ENCODE peak calls at places on chromosomes 2 and 18, in ten cellular contexts. One of them, this sample, is unnamed.

GRCh38 chr2:223724831-223725230 is 112.6 kb downstream of the AP1S3 start:
- DNase-seq in anterior cingulate cortex: no peak
- DNase-seq in SK-N-SH: peak; percentile 7
- DNase-seq in IMR-90: peak; percentile 48
- DNase-seq in pancreas: no peak
- DNase-seq in AG04450: no peak
- DNase-seq in DMS153: no peak
- DNase-seq in stimulated activated CD8-positive, alpha-beta memory T cell treated with anti-CD3 and anti-CD28 coated beads, Interleukin-15, amount 100 ng/mL, for 24 hours: no peak
- DNase-seq in DMS 273 treated with DMSO at 0.1 percent for 48 hours: no peak
- DNase-seq in activated CD4-positive, alpha-beta T cell treated with anti-CD3 and anti-CD28 coated beads, Interleukin-2, amount 10 ng/mL, durations not matched to agents 7 days and 5 days: no peak
- DNase-seq in this sample: no peak

GRCh38 chr2:262117-262516 is 1.7 kb downstream of the SH3YL1 start:
- DNase-seq in SK-N-SH: no peak
- DNase-seq in IMR-90: no peak
- DNase-seq in DMS 273 treated with DMSO at 0.1 percent for 48 hours: no peak
- DNase-seq in anterior cingulate cortex: no peak
- DNase-seq in DMS153: no peak
- DNase-seq in activated CD4-positive, alpha-beta T cell treated with anti-CD3 and anti-CD28 coated beads, Interleukin-2, amount 10 ng/mL, durations not matched to agents 7 days and 5 days: no peak
- DNase-seq in pancreas: no peak
- DNase-seq in stimulated activated CD8-positive, alpha-beta memory T cell treated with anti-CD3 and anti-CD28 coated beads, Interleukin-15, amount 100 ng/mL, for 24 hours: no peak
- DNase-seq in AG04450: no peak
- DNase-seq in this sample: no peak

GRCh38 chr2:217978536-217979150 is 24.2 kb downstream of the TNS1 start:
- DNase-seq in SK-N-SH: no peak
- DNase-seq in IMR-90: no peak
- DNase-seq in activated CD4-positive, alpha-beta T cell treated with anti-CD3 and anti-CD28 coated beads, Interleukin-2, amount 10 ng/mL, durations not matched to agents 7 days and 5 days: no peak
- DNase-seq in DMS 273 treated with DMSO at 0.1 percent for 48 hours: no peak
- DNase-seq in pancreas: peak; percentile 56
- DNase-seq in DMS153: no peak
- DNase-seq in AG04450: no peak
- DNase-seq in stimulated activated CD8-positive, alpha-beta memory T cell treated with anti-CD3 and anti-CD28 coated beads, Interleukin-15, amount 100 ng/mL, for 24 hours: no peak
- DNase-seq in anterior cingulate cortex: no peak
- DNase-seq in this sample: no peak

GRCh38 chr2:166727105-166727504 is 161.2 kb upstream of the XIRP2 start:
- DNase-seq in pancreas: no peak
- DNase-seq in AG04450: no peak
- DNase-seq in SK-N-SH: no peak
- DNase-seq in activated CD4-positive, alpha-beta T cell treated with anti-CD3 and anti-CD28 coated beads, Interleukin-2, amount 10 ng/mL, durations not matched to agents 7 days and 5 days: no peak
- DNase-seq in stimulated activated CD8-positive, alpha-beta memory T cell treated with anti-CD3 and anti-CD28 coated beads, Interleukin-15, amount 100 ng/mL, for 24 hours: no peak
- DNase-seq in IMR-90: no peak
- DNase-seq in DMS153: no peak
- DNase-seq in DMS 273 treated with DMSO at 0.1 percent for 48 hours: no peak
- DNase-seq in anterior cingulate cortex: no peak
- DNase-seq in this sample: peak; percentile 66

GRCh38 chr2:178163911-178164310 is 30.4 kb upstream of the OSBPL6 start:
- DNase-seq in DMS153: no peak
- DNase-seq in DMS 273 treated with DMSO at 0.1 percent for 48 hours: no peak
- DNase-seq in stimulated activated CD8-positive, alpha-beta memory T cell treated with anti-CD3 and anti-CD28 coated beads, Interleukin-15, amount 100 ng/mL, for 24 hours: no peak
- DNase-seq in SK-N-SH: no peak
- DNase-seq in AG04450: no peak
- DNase-seq in activated CD4-positive, alpha-beta T cell treated with anti-CD3 and anti-CD28 coated beads, Interleukin-2, amount 10 ng/mL, durations not matched to agents 7 days and 5 days: no peak
- DNase-seq in anterior cingulate cortex: no peak
- DNase-seq in IMR-90: no peak
- DNase-seq in pancreas: no peak
- DNase-seq in this sample: no peak

GRCh38 chr2:41206004-41206403 is 754.1 kb upstream of the SLC8A1 start:
- DNase-seq in DMS 273 treated with DMSO at 0.1 percent for 48 hours: no peak
- DNase-seq in stimulated activated CD8-positive, alpha-beta memory T cell treated with anti-CD3 and anti-CD28 coated beads, Interleukin-15, amount 100 ng/mL, for 24 hours: no peak
- DNase-seq in anterior cingulate cortex: no peak
- DNase-seq in SK-N-SH: no peak
- DNase-seq in pancreas: no peak
- DNase-seq in activated CD4-positive, alpha-beta T cell treated with anti-CD3 and anti-CD28 coated beads, Interleukin-2, amount 10 ng/mL, durations not matched to agents 7 days and 5 days: no peak
- DNase-seq in DMS153: no peak
- DNase-seq in AG04450: no peak
- DNase-seq in IMR-90: no peak
- DNase-seq in this sample: no peak

GRCh38 chr18:12393998-12394397 is 13.7 kb upstream of the PRELID3A start:
- DNase-seq in IMR-90: no peak
- DNase-seq in anterior cingulate cortex: no peak
- DNase-seq in activated CD4-positive, alpha-beta T cell treated with anti-CD3 and anti-CD28 coated beads, Interleukin-2, amount 10 ng/mL, durations not matched to agents 7 days and 5 days: no peak
- DNase-seq in DMS 273 treated with DMSO at 0.1 percent for 48 hours: no peak
- DNase-seq in AG04450: no peak
- DNase-seq in stimulated activated CD8-positive, alpha-beta memory T cell treated with anti-CD3 and anti-CD28 coated beads, Interleukin-15, amount 100 ng/mL, for 24 hours: no peak
- DNase-seq in SK-N-SH: no peak
- DNase-seq in pancreas: no peak
- DNase-seq in DMS153: no peak
- DNase-seq in this sample: no peak

GRCh38 chr18:70555046-70555445 is 266.2 kb downstream of the SOCS6 start:
- DNase-seq in pancreas: no peak
- DNase-seq in activated CD4-positive, alpha-beta T cell treated with anti-CD3 and anti-CD28 coated beads, Interleukin-2, amount 10 ng/mL, durations not matched to agents 7 days and 5 days: no peak
- DNase-seq in anterior cingulate cortex: no peak
- DNase-seq in stimulated activated CD8-positive, alpha-beta memory T cell treated with anti-CD3 and anti-CD28 coated beads, Interleukin-15, amount 100 ng/mL, for 24 hours: no peak
- DNase-seq in SK-N-SH: no peak
- DNase-seq in AG04450: no peak
- DNase-seq in DMS153: peak; percentile 30
- DNase-seq in DMS 273 treated with DMSO at 0.1 percent for 48 hours: no peak
- DNase-seq in IMR-90: no peak
- DNase-seq in this sample: peak; percentile 4

GRCh38 chr2:219698684-219699439 is 71.4 kb downstream of the SLC4A3 start:
- DNase-seq in DMS153: peak; percentile 40
- DNase-seq in SK-N-SH: no peak
- DNase-seq in pancreas: no peak
- DNase-seq in stimulated activated CD8-positive, alpha-beta memory T cell treated with anti-CD3 and anti-CD28 coated beads, Interleukin-15, amount 100 ng/mL, for 24 hours: no peak
- DNase-seq in IMR-90: no peak
- DNase-seq in activated CD4-positive, alpha-beta T cell treated with anti-CD3 and anti-CD28 coated beads, Interleukin-2, amount 10 ng/mL, durations not matched to agents 7 days and 5 days: no peak
- DNase-seq in DMS 273 treated with DMSO at 0.1 percent for 48 hours: no peak
- DNase-seq in anterior cingulate cortex: no peak
- DNase-seq in AG04450: no peak
- DNase-seq in this sample: no peak

GRCh38 chr2:216115224-216115582 is 6.1 kb downstream of the XRCC5 start:
- DNase-seq in DMS153: no peak
- DNase-seq in IMR-90: no peak
- DNase-seq in activated CD4-positive, alpha-beta T cell treated with anti-CD3 and anti-CD28 coated beads, Interleukin-2, amount 10 ng/mL, durations not matched to agents 7 days and 5 days: no peak
- DNase-seq in stimulated activated CD8-positive, alpha-beta memory T cell treated with anti-CD3 and anti-CD28 coated beads, Interleukin-15, amount 100 ng/mL, for 24 hours: no peak
- DNase-seq in DMS 273 treated with DMSO at 0.1 percent for 48 hours: no peak
- DNase-seq in anterior cingulate cortex: no peak
- DNase-seq in AG04450: no peak
- DNase-seq in pancreas: no peak
- DNase-seq in SK-N-SH: no peak
- DNase-seq in this sample: no peak

GRCh38 chr2:39780825-39781600 is 2.0 kb upstream of the THUMPD2 start:
- DNase-seq in DMS 273 treated with DMSO at 0.1 percent for 48 hours: no peak
- DNase-seq in AG04450: no peak
- DNase-seq in stimulated activated CD8-positive, alpha-beta memory T cell treated with anti-CD3 and anti-CD28 coated beads, Interleukin-15, amount 100 ng/mL, for 24 hours: no peak
- DNase-seq in activated CD4-positive, alpha-beta T cell treated with anti-CD3 and anti-CD28 coated beads, Interleukin-2, amount 10 ng/mL, durations not matched to agents 7 days and 5 days: no peak
- DNase-seq in pancreas: no peak
- DNase-seq in DMS153: no peak
- DNase-seq in SK-N-SH: no peak
- DNase-seq in IMR-90: no peak
- DNase-seq in anterior cingulate cortex: no peak
- DNase-seq in this sample: peak; percentile 81

GRCh38 chr18:1075310-1075709 is 170.6 kb downstream of the ADCYAP1 start:
- DNase-seq in AG04450: no peak
- DNase-seq in DMS 273 treated with DMSO at 0.1 percent for 48 hours: no peak
- DNase-seq in anterior cingulate cortex: no peak
- DNase-seq in SK-N-SH: no peak
- DNase-seq in pancreas: no peak
- DNase-seq in DMS153: peak; percentile 88
- DNase-seq in stimulated activated CD8-positive, alpha-beta memory T cell treated with anti-CD3 and anti-CD28 coated beads, Interleukin-15, amount 100 ng/mL, for 24 hours: no peak
- DNase-seq in IMR-90: no peak
- DNase-seq in activated CD4-positive, alpha-beta T cell treated with anti-CD3 and anti-CD28 coated beads, Interleukin-2, amount 10 ng/mL, durations not matched to agents 7 days and 5 days: no peak
- DNase-seq in this sample: no peak

GRCh38 chr2:107313316-107313715 is 427.3 kb upstream of the ST6GAL2 start:
- DNase-seq in pancreas: no peak
- DNase-seq in activated CD4-positive, alpha-beta T cell treated with anti-CD3 and anti-CD28 coated beads, Interleukin-2, amount 10 ng/mL, durations not matched to agents 7 days and 5 days: no peak
- DNase-seq in DMS153: no peak
- DNase-seq in AG04450: no peak
- DNase-seq in anterior cingulate cortex: no peak
- DNase-seq in stimulated activated CD8-positive, alpha-beta memory T cell treated with anti-CD3 and anti-CD28 coated beads, Interleukin-15, amount 100 ng/mL, for 24 hours: no peak
- DNase-seq in DMS 273 treated with DMSO at 0.1 percent for 48 hours: no peak
- DNase-seq in SK-N-SH: no peak
- DNase-seq in IMR-90: no peak
- DNase-seq in this sample: no peak

GRCh38 chr2:205797866-205798265 is 115.6 kb downstream of the NRP2 start:
- DNase-seq in SK-N-SH: no peak
- DNase-seq in stimulated activated CD8-positive, alpha-beta memory T cell treated with anti-CD3 and anti-CD28 coated beads, Interleukin-15, amount 100 ng/mL, for 24 hours: no peak
- DNase-seq in anterior cingulate cortex: no peak
- DNase-seq in DMS153: no peak
- DNase-seq in DMS 273 treated with DMSO at 0.1 percent for 48 hours: no peak
- DNase-seq in activated CD4-positive, alpha-beta T cell treated with anti-CD3 and anti-CD28 coated beads, Interleukin-2, amount 10 ng/mL, durations not matched to agents 7 days and 5 days: no peak
- DNase-seq in AG04450: no peak
- DNase-seq in pancreas: no peak
- DNase-seq in IMR-90: peak; percentile 52
- DNase-seq in this sample: no peak

GRCh38 chr2:56565143-56565542 is 381.4 kb downstream of the CCDC85A start:
- DNase-seq in IMR-90: no peak
- DNase-seq in AG04450: no peak
- DNase-seq in DMS 273 treated with DMSO at 0.1 percent for 48 hours: no peak
- DNase-seq in anterior cingulate cortex: no peak
- DNase-seq in activated CD4-positive, alpha-beta T cell treated with anti-CD3 and anti-CD28 coated beads, Interleukin-2, amount 10 ng/mL, durations not matched to agents 7 days and 5 days: no peak
- DNase-seq in pancreas: no peak
- DNase-seq in SK-N-SH: no peak
- DNase-seq in stimulated activated CD8-positive, alpha-beta memory T cell treated with anti-CD3 and anti-CD28 coated beads, Interleukin-15, amount 100 ng/mL, for 24 hours: no peak
- DNase-seq in DMS153: no peak
- DNase-seq in this sample: no peak

GRCh38 chr2:109166811-109167210 is 37.8 kb downstream of the SH3RF3 start:
- DNase-seq in anterior cingulate cortex: no peak
- DNase-seq in DMS153: no peak
- DNase-seq in DMS 273 treated with DMSO at 0.1 percent for 48 hours: no peak
- DNase-seq in stimulated activated CD8-positive, alpha-beta memory T cell treated with anti-CD3 and anti-CD28 coated beads, Interleukin-15, amount 100 ng/mL, for 24 hours: no peak
- DNase-seq in SK-N-SH: no peak
- DNase-seq in AG04450: no peak
- DNase-seq in IMR-90: peak; percentile 62
- DNase-seq in pancreas: no peak
- DNase-seq in activated CD4-positive, alpha-beta T cell treated with anti-CD3 and anti-CD28 coated beads, Interleukin-2, amount 10 ng/mL, durations not matched to agents 7 days and 5 days: no peak
- DNase-seq in this sample: no peak

GRCh38 chr2:121689356-121689755 is 40.1 kb upstream of the CLASP1 start:
- DNase-seq in IMR-90: peak; percentile 69
- DNase-seq in DMS153: peak; percentile 8
- DNase-seq in pancreas: peak; percentile 40
- DNase-seq in DMS 273 treated with DMSO at 0.1 percent for 48 hours: peak; percentile 20
- DNase-seq in stimulated activated CD8-positive, alpha-beta memory T cell treated with anti-CD3 and anti-CD28 coated beads, Interleukin-15, amount 100 ng/mL, for 24 hours: no peak
- DNase-seq in AG04450: peak; percentile 18
- DNase-seq in anterior cingulate cortex: no peak
- DNase-seq in activated CD4-positive, alpha-beta T cell treated with anti-CD3 and anti-CD28 coated beads, Interleukin-2, amount 10 ng/mL, durations not matched to agents 7 days and 5 days: no peak
- DNase-seq in SK-N-SH: peak; percentile 87
- DNase-seq in this sample: peak; percentile 24

GRCh38 chr18:72762505-72763122 is 105.2 kb downstream of the NETO1 start:
- DNase-seq in AG04450: peak; percentile 59
- DNase-seq in DMS153: peak; percentile 49
- DNase-seq in activated CD4-positive, alpha-beta T cell treated with anti-CD3 and anti-CD28 coated beads, Interleukin-2, amount 10 ng/mL, durations not matched to agents 7 days and 5 days: peak; percentile 11
- DNase-seq in anterior cingulate cortex: no peak
- DNase-seq in stimulated activated CD8-positive, alpha-beta memory T cell treated with anti-CD3 and anti-CD28 coated beads, Interleukin-15, amount 100 ng/mL, for 24 hours: no peak
- DNase-seq in IMR-90: peak; percentile 69
- DNase-seq in pancreas: no peak
- DNase-seq in DMS 273 treated with DMSO at 0.1 percent for 48 hours: peak; percentile 12
- DNase-seq in SK-N-SH: peak; percentile 30
- DNase-seq in this sample: peak; percentile 80

GRCh38 chr2:28252308-28252707 is 140.3 kb upstream of the FOSL2 start:
- DNase-seq in anterior cingulate cortex: no peak
- DNase-seq in pancreas: no peak
- DNase-seq in SK-N-SH: no peak
- DNase-seq in AG04450: no peak
- DNase-seq in activated CD4-positive, alpha-beta T cell treated with anti-CD3 and anti-CD28 coated beads, Interleukin-2, amount 10 ng/mL, durations not matched to agents 7 days and 5 days: peak; percentile 74
- DNase-seq in DMS 273 treated with DMSO at 0.1 percent for 48 hours: no peak
- DNase-seq in IMR-90: no peak
- DNase-seq in DMS153: no peak
- DNase-seq in stimulated activated CD8-positive, alpha-beta memory T cell treated with anti-CD3 and anti-CD28 coated beads, Interleukin-15, amount 100 ng/mL, for 24 hours: no peak
- DNase-seq in this sample: no peak

GRCh38 chr2:152613235-152613634 is 104.0 kb downstream of the PRPF40A start:
- DNase-seq in DMS153: no peak
- DNase-seq in IMR-90: peak; percentile 41
- DNase-seq in SK-N-SH: no peak
- DNase-seq in anterior cingulate cortex: no peak
- DNase-seq in pancreas: no peak
- DNase-seq in AG04450: no peak
- DNase-seq in DMS 273 treated with DMSO at 0.1 percent for 48 hours: no peak
- DNase-seq in stimulated activated CD8-positive, alpha-beta memory T cell treated with anti-CD3 and anti-CD28 coated beads, Interleukin-15, amount 100 ng/mL, for 24 hours: no peak
- DNase-seq in activated CD4-positive, alpha-beta T cell treated with anti-CD3 and anti-CD28 coated beads, Interleukin-2, amount 10 ng/mL, durations not matched to agents 7 days and 5 days: no peak
- DNase-seq in this sample: peak; percentile 8

GRCh38 chr18:69216390-69216789 is 184.3 kb upstream of the DOK6 start:
- DNase-seq in AG04450: no peak
- DNase-seq in pancreas: no peak
- DNase-seq in stimulated activated CD8-positive, alpha-beta memory T cell treated with anti-CD3 and anti-CD28 coated beads, Interleukin-15, amount 100 ng/mL, for 24 hours: no peak
- DNase-seq in anterior cingulate cortex: no peak
- DNase-seq in SK-N-SH: no peak
- DNase-seq in DMS 273 treated with DMSO at 0.1 percent for 48 hours: peak; percentile 30
- DNase-seq in DMS153: no peak
- DNase-seq in IMR-90: no peak
- DNase-seq in activated CD4-positive, alpha-beta T cell treated with anti-CD3 and anti-CD28 coated beads, Interleukin-2, amount 10 ng/mL, durations not matched to agents 7 days and 5 days: no peak
- DNase-seq in this sample: peak; percentile 92

This sample was measured in OCI-M1.